ENCODE peak calls at places on chromosomes 4 and X, in nine cellular contexts. V is H9; F is CD8-positive, alpha-beta T cell; B is psoas muscle; G is lower lobe of right lung; X is osteocyte; S is MCF 10A; Y is nephron progenitor cell; H is choroid plexus epithelial cell. L is an unnamed sample.

GRCh38 chr4:145545538-145546224 is 64.0 kb downstream of the SMAD1 start:
- DNase-seq in H (peak; percentile 92), Y (no peak), F (no peak), X (no peak), B (no peak), G (no peak), V (no peak), S (peak; percentile 95), L (no peak)

GRCh38 chr4:133208694-133209285 is 59.7 kb downstream of the PCDH10 start:
- DNase-seq in X (no peak), B (no peak), S (no peak), G (no peak), H (no peak), V (no peak), F (no peak), Y (no peak), L (no peak)

GRCh38 chr4:149269835-149270234 is 545.8 kb downstream of the IQCM start:
- DNase-seq in F (no peak), Y (no peak), S (no peak), V (no peak), G (no peak), H (no peak), X (no peak), B (no peak), L (no peak)

GRCh38 chrX:47091149-47091775 is 13.0 kb downstream of the RGN start:
- DNase-seq in G (no peak), S (no peak), Y (no peak), V (no peak), F (no peak), X (no peak), H (peak; percentile 87), B (no peak), L (no peak)

GRCh38 chr4:110621839-110622751 is 782 bp downstream of the PITX2 start:
- DNase-seq in Y (peak; percentile 60), B (no peak), S (no peak), H (no peak), X (no peak), V (peak; percentile 67), G (no peak), F (no peak), L (no peak)

GRCh38 chr4:102799816-102800215 is 27.5 kb downstream of the UBE2D3 start:
- DNase-seq in V (no peak), F (no peak), H (no peak), B (no peak), Y (no peak), X (no peak), S (no peak), G (no peak), L (no peak)

GRCh38 chr4:102169345-102169744 is 175.9 kb downstream of the SLC39A8 start:
- DNase-seq in G (no peak), B (no peak), F (no peak), V (peak; percentile 47), X (no peak), H (peak; percentile 26), S (no peak), Y (peak; percentile 60), L (no peak)

GRCh38 chr4:107603430-107603829 is 116.6 kb downstream of the PAPSS1 start:
- DNase-seq in V (no peak), H (peak; percentile 56), X (no peak), S (no peak), Y (no peak), F (no peak), G (no peak), B (no peak), L (no peak)

GRCh38 chr4:175776217-175776616 is 35.8 kb downstream of the GPM6A start:
- DNase-seq in F (no peak), G (no peak), S (peak; percentile 21), Y (no peak), X (no peak), B (no peak), V (peak; percentile 73), H (no peak), L (no peak)

GRCh38 chr4:2042207-2042946 is 16.8 kb upstream of the NAT8L start:
- DNase-seq in V (peak; percentile 39), X (no peak), G (peak; percentile 50), H (no peak), S (no peak), B (no peak), Y (peak; percentile 70), F (no peak), L (no peak)

GRCh38 chr4:6592804-6593563 is 18.0 kb downstream of the MAN2B2 start:
- DNase-seq in X (no peak), V (no peak), H (no peak), S (no peak), F (no peak), Y (no peak), B (no peak), G (no peak), L (no peak)

GRCh38 chrX:43958529-43958928 is 14.7 kb downstream of the NDP start:
- DNase-seq in B (no peak), Y (peak; percentile 18), X (no peak), S (peak; percentile 90), G (no peak), H (peak; percentile 87), V (peak; percentile 45), F (no peak), L (no peak)

GRCh38 chr4:15232725-15233597 is 194.9 kb upstream of the C1QTNF7 start:
- DNase-seq in V (no peak), F (no peak), S (no peak), G (no peak), X (no peak), Y (no peak), H (peak; percentile 94), B (no peak), L (no peak)

GRCh38 chr4:133565379-133565778 is 416.3 kb downstream of the PCDH10 start:
- DNase-seq in H (peak; percentile 90), F (no peak), Y (no peak), S (peak; percentile 62), G (no peak), X (no peak), V (no peak), B (no peak), L (no peak)

GRCh38 chr4:48898733-48899431 is 7.7 kb downstream of the OCIAD2 start:
- DNase-seq in Y (no peak), X (no peak), H (peak; percentile 56), F (no peak), S (peak; percentile 50), V (no peak), G (no peak), B (no peak), L (no peak)

GRCh38 chrX:13761606-13762005 is 27.1 kb downstream of the OFD1 start:
- DNase-seq in G (no peak), F (no peak), X (no peak), Y (no peak), B (no peak), V (peak; percentile 56), H (peak; percentile 37), S (no peak), L (no peak)

GRCh38 chr4:113941836-113942235 is 37.6 kb downstream of the ARSJ start:
- DNase-seq in B (no peak), X (no peak), F (no peak), V (no peak), H (no peak), Y (no peak), S (no peak), G (no peak), L (no peak)

GRCh38 chrX:71533850-71534515 is 1.1 kb downstream of the OGT start:
- DNase-seq in F (peak; percentile 44), B (peak; percentile 67), V (peak; percentile 42), X (no peak), Y (peak; percentile 47), H (peak; percentile 55), G (peak; percentile 45), S (peak; percentile 53), L (no peak)

GRCh38 chr4:8015512-8015911 is 75.9 kb upstream of the AFAP1 start:
- DNase-seq in B (no peak), V (no peak), X (no peak), Y (no peak), G (no peak), H (peak; percentile 35), F (no peak), S (no peak), L (no peak)
- TF ChIP-seq CTCF in B (no peak), V (peak; percentile 49), X (peak; percentile 57), Y (peak; percentile 20), G (no peak), H (peak; percentile 70), F (no peak), S (peak; percentile 31), L (peak; percentile 64)

GRCh38 chrX:10533686-10534365 is 86.6 kb downstream of the MID1 start:
- DNase-seq in G (no peak), H (no peak), B (no peak), S (no peak), X (no peak), V (no peak), Y (no peak), F (no peak), L (no peak)
- TF ChIP-seq CTCF in G (no peak), H (no peak), B (no peak), S (no peak), X (no peak), V (no peak), Y (no peak), F (no peak), L (no peak)

GRCh38 chr4:78296261-78296660 is 239.1 kb downstream of the FRAS1 start:
- DNase-seq in G (no peak), X (no peak), B (no peak), F (no peak), H (no peak), S (no peak), V (no peak), Y (no peak), L (no peak)
- TF ChIP-seq CTCF in G (no peak), X (no peak), B (no peak), F (no peak), H (no peak), S (no peak), V (peak; percentile 38), Y (no peak), L (no peak)

GRCh38 chr4:13876151-13876550 is 248.6 kb upstream of the BOD1L1 start:
- DNase-seq in X (no peak), S (no peak), H (no peak), B (no peak), V (no peak), F (no peak), Y (no peak), G (no peak), L (no peak)

GRCh38 chr4:13881880-13882279 is 254.4 kb upstream of the BOD1L1 start:
- DNase-seq in F (no peak), S (no peak), G (no peak), H (peak; percentile 47), Y (no peak), X (no peak), B (no peak), V (no peak), L (no peak)

GRCh38 chr4:13872145-13872544 is 244.6 kb upstream of the BOD1L1 start:
- DNase-seq in S (peak; percentile 11), X (no peak), B (no peak), H (peak; percentile 44), G (no peak), Y (no peak), V (no peak), F (no peak), L (no peak)

GRCh38 chr4:13875160-13875559 is 247.6 kb upstream of the BOD1L1 start:
- DNase-seq in V (no peak), B (no peak), X (no peak), Y (no peak), H (no peak), S (no peak), G (no peak), F (no peak), L (no peak)

DNA sequence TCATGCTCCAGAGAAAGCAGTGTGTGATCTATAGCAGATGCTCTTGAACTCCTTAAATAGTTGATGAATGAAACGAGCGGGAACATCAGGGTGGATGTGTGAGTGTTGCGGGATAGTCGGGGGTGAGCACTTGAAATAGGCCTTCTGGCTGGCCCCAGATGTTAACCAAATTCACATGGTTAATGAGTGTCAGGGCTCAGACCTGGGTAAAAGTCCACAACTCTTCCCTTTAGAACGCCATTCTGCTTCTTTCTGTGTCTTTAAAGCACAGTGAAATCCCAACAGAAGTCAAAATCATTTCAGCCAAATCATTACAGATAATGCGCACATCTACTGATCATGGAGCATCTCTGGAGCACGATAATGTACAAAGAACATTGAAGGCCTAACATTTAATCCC is 249.4 kb upstream of the BOD1L1 start:
- DNase-seq in S (no peak), X (no peak), Y (no peak), V (no peak), B (no peak), H (no peak), F (no peak), G (no peak), L (no peak)
- TF ChIP-seq CTCF in S (no peak), X (no peak), Y (no peak), V (no peak), B (no peak), H (no peak), F (no peak), G (no peak), L (no peak)

L was measured in dorsolateral prefrontal cortex.